ENCODE peak calls at places on chromosomes 4 and X, in five cellular contexts. B is uterus, R is IMR-90, L is AG09309, P is NB4. M is an unnamed sample.

GRCh38 chr4:109295081-109295480 is 7.4 kb downstream of the COL25A1 start:
- DNase-seq in B (no peak), L (no peak), R (no peak), P (no peak), M (no peak)

GRCh38 chr4:85165808-85166207 is 199.3 kb upstream of the WDFY3 start:
- DNase-seq in L (no peak), B (no peak), P (no peak), R (no peak), M (no peak)

GRCh38 chr4:186161138-186161537 is 30.2 kb upstream of the CYP4V2 start:
- DNase-seq in P (no peak), B (no peak), L (no peak), R (no peak), M (no peak)

GRCh38 chr4:181987392-181987791 is 255.8 kb upstream of the TENM3 start:
- DNase-seq in B (no peak), L (no peak), R (no peak), P (no peak), M (no peak)

GRCh38 chrX:70504772-70505450 is 60.3 kb downstream of the DLG3 start:
- DNase-seq in L (no peak), B (no peak), P (no peak), R (no peak), M (no peak)

GRCh38 chr4:2977116-2978097 is 14.0 kb downstream of the GRK4 start:
- DNase-seq in R (peak), B (no peak), L (peak), P (no peak), M (peak)

GRCh38 chrX:38811515-38812239 is 10.4 kb downstream of the MID1IP1 start:
- DNase-seq in P (no peak), R (no peak), L (no peak), B (no peak), M (no peak)

GRCh38 chrX:357035-357692 is 29.5 kb downstream of the PPP2R3B start:
- DNase-seq in L (no peak), R (no peak), B (no peak), P (no peak), M (no peak)

GRCh38 chr4:99806545-99806944 is 10.1 kb upstream of the DAPP1 start:
- DNase-seq in R (no peak), B (no peak), L (no peak), P (no peak), M (no peak)

GRCh38 chrX:73850124-73851013 is 287.4 kb downstream of the CHIC1 start:
- DNase-seq in P (peak), L (no peak), B (peak), R (peak), M (peak)

GRCh38 chr4:149961876-149962597 is 116.2 kb upstream of the DCLK2 start:
- DNase-seq in P (no peak), L (no peak), B (no peak), R (peak), M (peak)

GRCh38 chr4:153684182-153685073 is at the start of gene TLR2:
- DNase-seq in B (peak), R (no peak), P (peak), L (no peak), M (peak)

GRCh38 chrX:39721570-39722279 is 376.0 kb downstream of the BCOR start:
- DNase-seq in B (no peak), R (peak), P (no peak), L (no peak), M (peak)

GRCh38 chrX:8955521-8955920 is 78.4 kb downstream of the FAM9B start:
- DNase-seq in P (no peak), L (no peak), R (no peak), B (no peak), M (peak)

GRCh38 chrX:109347618-109348017 is 134.3 kb downstream of the GUCY2F start:
- DNase-seq in P (peak), B (no peak), L (no peak), R (peak), M (peak)

GRCh38 chr4:5708171-5708828 is at the start of gene EVC2:
- DNase-seq in L (no peak), P (no peak), B (peak), R (peak), M (peak)

GRCh38 chrX:134692990-134693389 is 34.7 kb upstream of the PLAC1 start:
- DNase-seq in P (no peak), R (peak), L (no peak), B (no peak), M (peak)

GRCh38 chrX:107102980-107103379 is 15.6 kb downstream of the RBM41 start:
- DNase-seq in L (no peak), B (no peak), P (peak), R (peak), M (peak)

GRCh38 chrX:20567108-20567507 is 300.4 kb upstream of the RPS6KA3 start:
- DNase-seq in P (no peak), L (no peak), B (no peak), R (no peak), M (no peak)

GRCh38 chr4:4555916-4556315 is 14.1 kb upstream of the STX18 start:
- DNase-seq in B (no peak), L (peak), R (peak), P (no peak), M (peak)

GRCh38 chr4:9936128-9936644 is 85.1 kb downstream of the SLC2A9 start:
- DNase-seq in B (no peak), P (no peak), R (no peak), L (no peak), M (no peak)

GRCh38 chrX:10106801-10107200 is 50.0 kb upstream of the CLCN4 start:
- DNase-seq in B (no peak), R (no peak), P (no peak), L (no peak), M (no peak)

GRCh38 chr4:156252300-156253016 is 298.8 kb upstream of the CTSO start:
- DNase-seq in P (no peak), B (no peak), R (peak), L (peak), M (peak)

GRCh38 chr4:110005461-110006056 is 92.9 kb downstream of the EGF start:
- DNase-seq in L (peak), B (no peak), R (peak), P (peak), M (peak)

GRCh38 chr4:152516156-152516555 is 19.7 kb downstream of the FBXW7 start:
- DNase-seq in P (no peak), R (no peak), B (no peak), L (no peak), M (no peak)

GRCh38 chr4:111802191-111802590 is 343.1 kb upstream of the FAM241A start:
- DNase-seq in B (no peak), P (peak), R (no peak), L (no peak), M (peak)

GRCh38 chr4:83369825-83370639 is 35.4 kb upstream of the HPSE start:
- DNase-seq in L (no peak), R (peak), P (peak), B (no peak), M (peak)

GRCh38 chr4:48342559-48342878 is 1.2 kb downstream of the SLAIN2 start:
- DNase-seq in P (no peak), B (no peak), R (no peak), L (no peak), M (no peak)

GRCh38 chr4:48341776-48342558 is 638 bp downstream of the SLAIN2 start:
- DNase-seq in L (no peak), B (peak), R (peak), P (peak), M (peak)

GRCh38 chr4:48343531-48343930 is 2.2 kb downstream of the SLAIN2 start:
- DNase-seq in R (peak), L (no peak), P (no peak), B (no peak), M (peak)

GRCh38 chr4:48340905-48341775 is at the start of gene SLAIN2:
- DNase-seq in P (peak), R (peak), L (peak), B (peak), M (peak)

GRCh38 chr4:48343035-48343434 is 1.7 kb downstream of the SLAIN2 start:
- DNase-seq in P (peak), L (no peak), R (no peak), B (no peak), M (peak)
- H3K4me3 ChIP-seq in P (peak), L (peak), R (peak), B (no peak), M (peak)

DNA sequence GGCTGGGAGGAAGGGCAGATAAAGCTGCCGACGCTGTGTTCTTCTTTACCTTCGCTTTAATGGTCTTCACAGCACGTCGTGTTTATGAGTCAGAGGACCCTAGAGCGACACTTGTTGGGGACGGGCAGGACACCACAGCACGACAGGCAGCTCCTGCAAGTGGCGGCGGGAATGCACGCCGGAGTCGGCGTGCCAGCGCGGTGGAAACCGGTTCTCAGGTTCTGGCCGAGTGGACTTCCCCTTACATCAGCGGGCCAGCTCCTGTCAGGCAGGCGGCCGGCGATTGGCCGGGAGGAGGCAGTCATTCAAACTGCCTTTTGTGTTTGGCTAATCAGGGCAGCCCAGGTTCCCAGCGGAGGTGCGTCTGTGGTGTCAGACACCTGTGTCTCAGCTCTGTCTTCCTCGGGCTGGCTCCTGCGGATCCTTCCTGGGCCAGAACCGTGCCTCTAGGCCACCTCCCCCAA is 150.9 kb downstream of the SHROOM3 start:
- DNase-seq in R (no peak), B (peak), L (no peak), P (no peak), M (peak)
- TF ChIP-seq CTCF in R (no peak), B (no peak), L (no peak), P (no peak), M (peak)

GRCh38 chrX:153688534-153688899 is 791 bp downstream of the SLC6A8 start:
- DNase-seq in P (no peak), L (no peak), B (no peak), R (no peak), M (no peak)

GRCh38 chrX:153689654-153690465 is 2.1 kb downstream of the SLC6A8 start:
- DNase-seq in P (no peak), B (no peak), R (peak), L (no peak), M (peak)

GRCh38 chrX:153690466-153690865 is 2.7 kb downstream of the SLC6A8 start:
- DNase-seq in R (no peak), P (no peak), L (no peak), B (no peak), M (no peak)

GRCh38 chrX:153688071-153688470 is 345 bp downstream of the SLC6A8 start:
- DNase-seq in L (no peak), B (no peak), P (no peak), R (no peak), M (no peak)

DNA sequence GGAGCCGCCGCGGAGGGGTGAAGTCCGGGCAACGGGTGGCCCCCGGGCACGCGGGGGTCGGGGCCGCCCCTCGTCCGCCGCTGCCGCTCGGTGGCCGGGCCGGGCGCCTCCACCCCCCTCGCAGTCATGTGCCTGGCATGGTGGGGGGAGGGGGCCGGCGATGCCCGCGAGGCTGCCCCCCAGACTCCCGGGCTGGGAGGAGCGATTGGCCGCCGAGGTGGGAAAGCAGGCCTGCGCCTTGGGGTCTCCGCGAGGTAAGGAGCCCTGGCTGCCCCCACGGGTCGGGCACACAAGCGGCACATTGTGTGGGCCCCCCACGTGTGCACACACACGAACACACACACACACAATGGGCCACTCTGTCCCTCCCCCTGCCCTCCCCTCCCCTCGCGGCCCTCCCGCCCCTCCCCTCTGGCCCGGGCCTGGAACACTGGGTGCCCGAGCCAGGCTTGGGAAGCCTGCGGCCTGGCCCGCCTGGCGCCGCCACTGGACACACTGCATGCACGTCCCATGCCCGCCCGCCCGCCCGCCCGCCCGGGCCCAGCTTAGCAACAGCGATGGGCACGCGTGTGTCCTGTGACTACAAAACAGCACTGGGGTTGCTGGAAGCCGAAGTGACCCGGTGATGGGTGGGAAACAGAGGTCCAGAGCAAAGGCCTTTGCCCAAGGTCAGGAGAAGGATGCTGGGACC is 1.3 kb downstream of the SLC6A8 start:
- DNase-seq in R (peak), L (no peak), B (no peak), P (no peak), M (peak)
- H3K4me3 ChIP-seq in R (peak), L (peak), B (peak), P (no peak), M (peak)

GRCh38 chr4:7295917-7296660 is 103.8 kb downstream of the SORCS2 start:
- DNase-seq in P (peak), R (peak), B (peak), L (no peak), M (peak)
- TF ChIP-seq CTCF in P (peak), R (peak), B (peak), L (peak), M (peak)